ENCODE peak calls at places on chromosomes 6 and 20, in nine cellular contexts. P, T, R, Y, G, W, F, O and L are unnamed samples.

GRCh38 chr20:46720776-46721425 is 11.5 kb downstream of the SLC2A10 start:
- DNase-seq in P (no peak), T (no peak), R (no peak), Y (no peak), G (no peak), W (no peak), F (no peak), O (no peak), L (no peak)

GRCh38 chr6:166032366-166033171 is 135.1 kb downstream of the TBXT start:
- DNase-seq in P (no peak), T (no peak), R (no peak), Y (peak), G (peak), W (no peak), F (no peak), O (no peak), L (no peak)

GRCh38 chr20:34022154-34022842 is 28.6 kb downstream of the RALY start:
- DNase-seq in P (peak), T (peak), R (peak), Y (peak), G (no peak), W (no peak), F (no peak), O (no peak), L (no peak)

GRCh38 chr6:84539122-84539856 is 225.1 kb downstream of the TBX18 start:
- DNase-seq in P (no peak), T (no peak), R (no peak), Y (no peak), G (no peak), W (no peak), F (no peak), O (no peak), L (no peak)

GRCh38 chr6:24358219-24358821 is 461 bp upstream of the DCDC2 start:
- DNase-seq in P (no peak), T (no peak), R (no peak), Y (no peak), G (no peak), W (no peak), F (no peak), O (no peak), L (no peak)

GRCh38 chr20:62066983-62067433 is 1.3 kb upstream of the TAF4 start:
- DNase-seq in P (peak), T (no peak), R (no peak), Y (no peak), G (no peak), W (no peak), F (no peak), O (no peak), L (no peak)

GRCh38 chr6:32954212-32954745 is 1.4 kb upstream of the HLA-DMA start:
- DNase-seq in P (no peak), T (no peak), R (no peak), Y (no peak), G (no peak), W (no peak), F (no peak), O (no peak), L (no peak)

GRCh38 chr20:23924751-23925150 is 45.2 kb upstream of the CST5 start:
- DNase-seq in P (no peak), T (no peak), R (no peak), Y (no peak), G (no peak), W (no peak), F (no peak), O (no peak), L (no peak)

GRCh38 chr6:33958863-33959651 is 155.3 kb upstream of the MLN start:
- DNase-seq in P (no peak), T (no peak), R (no peak), Y (no peak), G (no peak), W (no peak), F (no peak), O (no peak), L (no peak)

GRCh38 chr20:846894-847278 is 13.4 kb downstream of the FAM110A start:
- DNase-seq in P (peak), T (no peak), R (peak), Y (no peak), G (no peak), W (no peak), F (peak), O (no peak), L (no peak)